ENCODE peak calls at places on chromosomes 16 and 17, in five cellular contexts. L is astrocyte of the spinal cord; O is nucleus accumbens; D is activated CD8-positive, alpha-beta memory T cell treated with anti-CD3 and anti-CD28 coated beads for 1 hour; J is renal cortical epithelial cell. T is an unnamed sample.

GRCh38 chr16:68452176-68452575 is 3.9 kb upstream of the SMPD3 start:
- DNase-seq in L (no peak), O (no peak), D (no peak), J (peak), T (peak)

GRCh38 chr17:49210158-49211029 is at the start of the genes ABI3 and GNGT2:
- DNase-seq in L (peak), O (no peak), D (no peak), J (peak), T (peak)

GRCh38 chr16:73565263-73565662 is 517.3 kb upstream of the ZFHX3 start:
- DNase-seq in L (no peak), O (no peak), D (no peak), J (no peak), T (no peak)

GRCh38 chr17:77462553-77463497 is 322.1 kb downstream of the SEC14L1 start:
- DNase-seq in L (no peak), O (no peak), D (no peak), J (no peak), T (peak)

GRCh38 chr17:7034955-7035590 is 742 bp upstream of the SLC16A13 start:
- DNase-seq in L (no peak), O (no peak), D (no peak), J (no peak), T (peak)

GRCh38 chr16:4090476-4090875 is 25.8 kb downstream of the ADCY9 start:
- DNase-seq in L (no peak), O (no peak), D (no peak), J (peak), T (no peak)

GRCh38 chr16:54425681-54426549 is 139.3 kb upstream of the IRX3 start:
- DNase-seq in L (no peak), O (no peak), D (no peak), J (no peak), T (no peak)

GRCh38 chr17:79761894-79762570 is 15.9 kb upstream of the CBX2 start:
- DNase-seq in L (no peak), O (no peak), D (no peak), J (no peak), T (peak)

GRCh38 chr16:85364323-85365040 is 248.6 kb upstream of the GSE1 start:
- DNase-seq in L (peak), O (no peak), D (no peak), J (no peak), T (no peak)

GRCh38 chr17:77497578-77497934 is 356.8 kb downstream of the SEC14L1 start:
- DNase-seq in L (no peak), O (no peak), D (no peak), J (no peak), T (peak)

GRCh38 chr16:31093132-31093703 is 1.4 kb downstream of the VKORC1 start:
- DNase-seq in L (peak), O (peak), D (no peak), J (no peak), T (peak)

GRCh38 chr16:66495440-66495839 is 54.5 kb downstream of the TK2 start:
- DNase-seq in L (no peak), O (no peak), D (no peak), J (no peak), T (no peak)

GRCh38 chr16:3665508-3665907 is 11.0 kb downstream of the DNASE1 start:
- DNase-seq in L (no peak), O (peak), D (peak), J (no peak), T (no peak)

GRCh38 chr16:31088459-31089183 is at the start of gene PRSS53:
- DNase-seq in L (no peak), O (no peak), D (no peak), J (no peak), T (peak)

GRCh38 chr17:69533481-69534234 is 119.2 kb downstream of the MAP2K6 start:
- DNase-seq in L (no peak), O (no peak), D (no peak), J (no peak), T (no peak)

GRCh38 chr16:81987121-81987520 is 24.1 kb downstream of the SDR42E1 start:
- DNase-seq in L (no peak), O (no peak), D (no peak), J (no peak), T (no peak)

T was measured in osteoblast.